ENCODE peak calls at places on chromosomes 11 and 22, in four cellular contexts. N is coronary artery, B is NB4, H is A549. A is an unnamed sample.

GRCh38 chr11:119615003-119615878 is 113.8 kb downstream of the NECTIN1 start:
- DNase-seq in N (no peak), B (peak), H (peak), A (peak)

GRCh38 chr11:60791534-60791933 is 6.4 kb downstream of the MS4A10 start:
- DNase-seq in N (no peak), H (no peak), B (no peak), A (no peak)

GRCh38 chr11:44718612-44719390 is 8.0 kb upstream of the TSPAN18 start:
- DNase-seq in N (no peak), H (no peak), B (no peak), A (no peak)

GRCh38 chr11:443542-444199 is 1.9 kb upstream of the ANO9 start:
- DNase-seq in N (no peak), B (no peak), H (no peak), A (no peak)

GRCh38 chr22:40953446-40953845 is 2.3 kb downstream of the RBX1 start:
- DNase-seq in N (no peak), B (no peak), H (no peak), A (peak)

GRCh38 chr11:69063671-69064260 is 15.0 kb downstream of the TPCN2 start:
- DNase-seq in B (no peak), H (no peak), N (no peak), A (no peak)

GRCh38 chr11:93541884-93542752 is 1.1 kb downstream of the SMCO4 start:
- DNase-seq in N (no peak), H (peak), B (peak), A (peak)

GRCh38 chr11:70191495-70192140 is 11.5 kb upstream of the FADD start:
- DNase-seq in N (peak), H (peak), B (peak), A (peak)

GRCh38 chr11:62064221-62064620 is 59.6 kb upstream of the INCENP start:
- DNase-seq in H (no peak), N (no peak), B (no peak), A (no peak)

GRCh38 chr22:37664249-37665101 is 6.0 kb downstream of the PDXP start:
- DNase-seq in N (no peak), H (no peak), B (no peak), A (no peak)

GRCh38 chr11:118071416-118072030 is 5.4 kb upstream of the TMPRSS4 start:
- DNase-seq in H (no peak), B (no peak), N (no peak), A (no peak)

GRCh38 chr22:38077096-38077495 is 6.9 kb downstream of the SLC16A8 start:
- DNase-seq in N (no peak), B (no peak), H (no peak), A (no peak)

GRCh38 chr11:73521621-73522020 is 76.3 kb downstream of the FAM168A start:
- DNase-seq in N (no peak), B (peak), H (no peak), A (peak)

GRCh38 chr22:41480397-41480735 is 11.4 kb downstream of the ACO2 start:
- DNase-seq in H (no peak), B (no peak), N (no peak), A (no peak)